ENCODE peak calls at places on chromosomes 5 and 9, in ten cellular contexts. L is suprapubic skin, R is Peyer's patch, G is A549, I is uterus, K is breast epithelium, B is upper lobe of left lung, Y is adrenal gland, O is tibial nerve, P is sigmoid colon. E is an unnamed sample.

GRCh38 chr5:171637811-171638210 is 147.8 kb upstream of the SMIM23 start:
- DNase-seq in L (no peak), R (no peak), G (no peak), I (no peak), K (no peak), B (no peak), Y (no peak), O (no peak), P (no peak), E (no peak)

GRCh38 chr5:135843571-135844337 is 9.3 kb downstream of the SLC25A48 start:
- DNase-seq in L (no peak), R (peak), G (no peak), I (no peak), K (no peak), B (no peak), Y (no peak), O (no peak), P (no peak), E (peak)

GRCh38 chr5:5246736-5247135 is 106.6 kb downstream of the ADAMTS16 start:
- DNase-seq in L (no peak), R (no peak), G (no peak), I (no peak), K (no peak), B (no peak), Y (no peak), O (no peak), P (no peak), E (no peak)

GRCh38 chr5:149605998-149606721 is 24.9 kb downstream of the ARHGEF37 start:
- DNase-seq in L (no peak), R (peak), G (peak), I (no peak), K (no peak), B (peak), Y (peak), O (no peak), P (no peak), E (no peak)

GRCh38 chr9:99365233-99365980 is 143.3 kb downstream of the SEC61B start:
- DNase-seq in L (no peak), R (no peak), G (no peak), I (no peak), K (no peak), B (no peak), Y (no peak), O (no peak), P (no peak), E (no peak)

GRCh38 chr9:77647659-77648457 is at the start of gene GNA14:
- DNase-seq in L (no peak), R (no peak), G (no peak), I (peak), K (no peak), B (peak), Y (no peak), O (no peak), P (peak), E (no peak)

GRCh38 chr9:69486498-69486897 is 161.5 kb downstream of the ENTREP1 start:
- DNase-seq in L (no peak), R (no peak), G (no peak), I (no peak), K (no peak), B (no peak), Y (no peak), O (no peak), P (no peak), E (no peak)

GRCh38 chr5:110179291-110179690 is 489.6 kb downstream of the MAN2A1 start:
- DNase-seq in L (no peak), R (no peak), G (no peak), I (no peak), K (no peak), B (no peak), Y (no peak), O (no peak), P (no peak), E (no peak)

GRCh38 chr5:31133488-31133887 is 60.0 kb upstream of the CDH6 start:
- DNase-seq in L (no peak), R (no peak), G (no peak), I (no peak), K (no peak), B (no peak), Y (no peak), O (no peak), P (no peak), E (no peak)

GRCh38 chr5:73482383-73483193 is 15.7 kb upstream of the BTF3 start:
- DNase-seq in L (no peak), R (no peak), G (no peak), I (no peak), K (no peak), B (no peak), Y (no peak), O (no peak), P (no peak), E (no peak)

GRCh38 chr9:83197611-83198010 is 134.7 kb upstream of the RASEF start:
- DNase-seq in L (no peak), R (no peak), G (no peak), I (no peak), K (no peak), B (no peak), Y (no peak), O (no peak), P (no peak), E (no peak)

GRCh38 chr9:72428329-72428728 is 63.3 kb upstream of the ZFAND5 start:
- DNase-seq in L (no peak), R (no peak), G (no peak), I (no peak), K (no peak), B (no peak), Y (no peak), O (no peak), P (no peak), E (no peak)

GRCh38 chr5:112475747-112476435 is 56.8 kb upstream of the EPB41L4A start:
- DNase-seq in L (no peak), R (no peak), G (no peak), I (no peak), K (no peak), B (no peak), Y (no peak), O (no peak), P (no peak), E (no peak)

GRCh38 chr5:166165600-166165999 is 2125.8 kb upstream of the WWC1 start:
- DNase-seq in L (no peak), R (no peak), G (no peak), I (no peak), K (no peak), B (no peak), Y (no peak), O (no peak), P (no peak), E (no peak)

GRCh38 chr9:89864257-89864656 is 259.4 kb downstream of the GADD45G start:
- DNase-seq in L (no peak), R (peak), G (no peak), I (no peak), K (no peak), B (no peak), Y (peak), O (no peak), P (peak), E (no peak)

GRCh38 chr5:110817437-110817836 is 78.6 kb downstream of the SLC25A46 start:
- DNase-seq in L (no peak), R (no peak), G (no peak), I (no peak), K (no peak), B (no peak), Y (no peak), O (no peak), P (no peak), E (no peak)

GRCh38 chr5:154610321-154611154 is 132.5 kb upstream of the HAND1 start:
- DNase-seq in L (peak), R (peak), G (peak), I (peak), K (peak), B (peak), Y (peak), O (peak), P (peak), E (peak)

GRCh38 chr9:6703898-6704639 is 53.7 kb upstream of the KDM4C start:
- DNase-seq in L (peak), R (peak), G (peak), I (peak), K (peak), B (peak), Y (peak), O (peak), P (peak), E (peak)

GRCh38 chr9:114289106-114289505 is 33.8 kb upstream of the ORM1 start:
- DNase-seq in L (peak), R (peak), G (no peak), I (no peak), K (no peak), B (peak), Y (peak), O (peak), P (peak), E (peak)

GRCh38 chr5:134140530-134141201 is 26.2 kb downstream of the TCF7 start:
- DNase-seq in L (peak), R (peak), G (peak), I (peak), K (peak), B (peak), Y (peak), O (no peak), P (peak), E (peak)

GRCh38 chr9:23941051-23941450 is 115.0 kb upstream of the ELAVL2 start:
- DNase-seq in L (no peak), R (no peak), G (peak), I (no peak), K (no peak), B (no peak), Y (no peak), O (no peak), P (no peak), E (no peak)

GRCh38 chr9:4386819-4387218 is 87.0 kb upstream of the GLIS3 start:
- DNase-seq in L (no peak), R (no peak), G (peak), I (no peak), K (no peak), B (no peak), Y (no peak), O (no peak), P (no peak), E (no peak)

GRCh38 chr9:114888599-114888998 is 41.8 kb downstream of the TNFSF8 start:
- DNase-seq in L (no peak), R (no peak), G (no peak), I (no peak), K (no peak), B (no peak), Y (no peak), O (no peak), P (no peak), E (no peak)

GRCh38 chr5:112738180-112738560 is 485 bp downstream of the APC start:
- DNase-seq in L (no peak), R (no peak), G (no peak), I (no peak), K (no peak), B (no peak), Y (no peak), O (no peak), P (no peak), E (no peak)

GRCh38 chr5:79512692-79513518 is 1.0 kb downstream of the HOMER1 start:
- DNase-seq in L (no peak), R (no peak), G (no peak), I (no peak), K (no peak), B (no peak), Y (no peak), O (no peak), P (no peak), E (no peak)
- TF ChIP-seq CTCF in L (no peak), R (no peak), G (no peak), I (no peak), K (no peak), B (no peak), Y (no peak), O (no peak), P (no peak), E (no peak)

DNA sequence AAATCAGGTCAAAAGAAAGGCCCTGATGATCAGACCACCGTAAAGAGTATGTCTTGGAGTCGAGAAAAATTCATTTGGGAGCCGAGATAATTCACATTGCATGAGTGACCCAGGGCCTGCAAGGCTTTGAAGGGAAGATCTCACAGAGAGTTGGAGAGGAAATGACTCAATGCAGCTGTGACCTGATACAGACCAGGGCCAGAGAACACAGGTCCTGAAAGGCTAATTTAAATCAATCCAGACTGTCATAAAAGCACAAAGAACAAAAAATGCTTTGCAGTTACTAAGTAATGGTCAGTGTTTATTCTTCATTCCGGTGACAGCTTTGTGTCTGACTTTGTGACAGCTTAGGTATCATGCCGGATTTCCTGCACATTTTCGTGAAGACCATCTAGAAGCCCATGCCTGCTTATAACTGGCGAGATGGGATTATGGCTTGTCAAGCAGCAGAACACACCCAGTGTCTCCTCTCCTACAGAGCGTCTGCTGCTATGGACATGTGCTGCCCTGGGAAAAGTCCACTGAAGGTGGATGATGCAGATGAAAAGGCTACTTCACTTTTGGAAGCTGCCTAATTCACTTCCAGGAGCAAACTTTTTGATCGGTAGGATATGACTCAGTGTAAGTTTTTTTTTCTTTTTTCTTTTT is 5.8 kb upstream of the ACTBL2 start:
- DNase-seq in L (no peak), R (no peak), G (no peak), I (no peak), K (no peak), B (no peak), Y (no peak), O (no peak), P (no peak), E (no peak)
- TF ChIP-seq POLR2A in L (no peak), R (no peak), G (no peak), I (no peak), K (no peak), B (no peak), Y (no peak), O (no peak), P (no peak), E (no peak)

DNA sequence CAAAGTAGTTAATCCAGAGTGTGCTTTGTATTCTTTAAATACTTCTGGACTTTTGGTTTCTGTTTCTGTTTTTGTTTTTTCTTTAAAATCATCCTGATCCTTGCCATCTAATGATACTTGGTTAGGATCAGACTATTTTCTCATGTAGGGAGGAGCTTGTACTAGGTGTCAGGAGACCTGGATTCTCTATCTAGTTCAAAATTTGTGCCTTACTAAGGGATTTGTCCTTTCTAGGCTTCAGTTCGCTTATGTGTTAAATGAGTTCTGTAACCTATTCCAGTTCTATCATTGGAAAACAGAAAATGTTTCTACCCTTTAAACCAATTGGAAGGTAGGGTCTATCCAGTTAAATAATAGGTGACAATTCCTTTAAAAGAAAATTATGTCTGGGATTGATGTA is 3.3 kb upstream of the MEF2C start:
- DNase-seq in L (no peak), R (no peak), G (no peak), I (no peak), K (no peak), B (no peak), Y (no peak), O (no peak), P (no peak), E (no peak)
- H3K4me3 ChIP-seq in L (peak), R (no peak), G (no peak), I (peak), K (no peak), B (no peak), Y (peak), O (no peak), P (peak), E (no peak)

GRCh38 chr5:147930759-147931158 is 24.4 kb upstream of the C5orf46 start:
- DNase-seq in L (no peak), R (no peak), G (no peak), I (no peak), K (no peak), B (no peak), Y (no peak), O (no peak), P (no peak), E (no peak)

GRCh38 chr5:147939431-147940114 is 33.2 kb upstream of the C5orf46 start:
- DNase-seq in L (no peak), R (no peak), G (no peak), I (no peak), K (no peak), B (peak), Y (no peak), O (no peak), P (no peak), E (no peak)

DNA sequence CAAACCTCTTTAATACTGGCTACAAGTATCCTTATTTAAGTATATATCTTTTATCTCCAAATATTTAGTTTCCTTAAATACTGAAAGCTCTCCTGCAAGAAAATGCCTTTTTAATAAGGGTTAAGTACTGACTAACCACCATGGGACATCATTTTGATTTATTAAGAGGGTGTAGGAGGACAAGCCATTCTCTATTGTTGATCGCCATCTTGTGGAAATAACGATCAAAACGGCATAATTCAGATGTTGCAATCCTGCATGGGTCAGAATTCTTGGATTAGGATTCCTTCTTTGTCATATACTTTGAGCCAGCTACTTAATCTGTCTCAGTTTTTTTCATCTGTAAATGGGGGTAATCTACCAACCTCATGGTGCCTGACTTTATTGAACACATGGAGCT is 28.7 kb upstream of the C5orf46 start:
- DNase-seq in L (no peak), R (no peak), G (peak), I (no peak), K (no peak), B (no peak), Y (no peak), O (no peak), P (no peak), E (no peak)
- TF ChIP-seq CTCF in L (peak), R (peak), G (peak), I (no peak), K (peak), B (peak), Y (peak), O (peak), P (peak), E (no peak)

E was measured in lower leg skin.